ENCODE peak calls at places on chromosomes 5 and 9, in eight cellular contexts. One of them, this sample, is unnamed.
A peak's percentile ranks its signal among the peaks of the same experiment; 100 is the strongest.

GRCh38 chr9:79382468-79382867 is 189.3 kb upstream of the TLE4 start:
- DNase-seq in cardiac fibroblast: no peak
- DNase-seq in hepatic stellate cell: no peak
- DNase-seq in fibroblast of lung: no peak
- DNase-seq in activated naive CD4-positive, alpha-beta T cell: no peak
- DNase-seq in mucosa of gallbladder: no peak
- DNase-seq in activated gamma-delta T cell treated with anti-CD3 and anti-CD28 coated beads, Interleukin-2, amount 50 U/mL, for 16 hours: no peak
- DNase-seq in neural crest cell: no peak
- DNase-seq in this sample: no peak

GRCh38 chr5:170132642-170133448 is 27.1 kb downstream of the FOXI1 start:
- DNase-seq in hepatic stellate cell: peak; percentile 24
- DNase-seq in mucosa of gallbladder: no peak
- DNase-seq in neural crest cell: no peak
- DNase-seq in fibroblast of lung: peak; percentile 33
- DNase-seq in cardiac fibroblast: peak; percentile 54
- DNase-seq in activated gamma-delta T cell treated with anti-CD3 and anti-CD28 coated beads, Interleukin-2, amount 50 U/mL, for 16 hours: no peak
- DNase-seq in activated naive CD4-positive, alpha-beta T cell: no peak
- DNase-seq in this sample: peak; percentile 48

GRCh38 chr5:157390179-157390923 is 69.7 kb upstream of the NIPAL4 start:
- DNase-seq in fibroblast of lung: peak; percentile 61
- DNase-seq in activated naive CD4-positive, alpha-beta T cell: no peak
- DNase-seq in activated gamma-delta T cell treated with anti-CD3 and anti-CD28 coated beads, Interleukin-2, amount 50 U/mL, for 16 hours: peak; percentile 40
- DNase-seq in neural crest cell: no peak
- DNase-seq in mucosa of gallbladder: peak; percentile 63
- DNase-seq in hepatic stellate cell: peak; percentile 87
- DNase-seq in cardiac fibroblast: peak; percentile 50
- DNase-seq in this sample: peak; percentile 58

GRCh38 chr5:53326420-53327153 is 153.8 kb upstream of the FST start:
- DNase-seq in hepatic stellate cell: no peak
- DNase-seq in activated naive CD4-positive, alpha-beta T cell: no peak
- DNase-seq in cardiac fibroblast: peak; percentile 93
- DNase-seq in neural crest cell: no peak
- DNase-seq in fibroblast of lung: peak; percentile 70
- DNase-seq in activated gamma-delta T cell treated with anti-CD3 and anti-CD28 coated beads, Interleukin-2, amount 50 U/mL, for 16 hours: no peak
- DNase-seq in mucosa of gallbladder: no peak
- DNase-seq in this sample: peak; percentile 50

GRCh38 chr9:131704195-131704983 is 35.5 kb downstream of the RAPGEF1 start:
- DNase-seq in activated naive CD4-positive, alpha-beta T cell: no peak
- DNase-seq in mucosa of gallbladder: no peak
- DNase-seq in hepatic stellate cell: no peak
- DNase-seq in fibroblast of lung: no peak
- DNase-seq in activated gamma-delta T cell treated with anti-CD3 and anti-CD28 coated beads, Interleukin-2, amount 50 U/mL, for 16 hours: no peak
- DNase-seq in neural crest cell: no peak
- DNase-seq in cardiac fibroblast: no peak
- DNase-seq in this sample: no peak

GRCh38 chr5:144142030-144142825 is 28.2 kb downstream of the YIPF5 start:
- DNase-seq in neural crest cell: no peak
- DNase-seq in cardiac fibroblast: peak; percentile 70
- DNase-seq in hepatic stellate cell: peak; percentile 16
- DNase-seq in mucosa of gallbladder: no peak
- DNase-seq in activated naive CD4-positive, alpha-beta T cell: no peak
- DNase-seq in fibroblast of lung: peak; percentile 71
- DNase-seq in activated gamma-delta T cell treated with anti-CD3 and anti-CD28 coated beads, Interleukin-2, amount 50 U/mL, for 16 hours: no peak
- DNase-seq in this sample: peak; percentile 61

GRCh38 chr5:56545016-56545415 is 270.3 kb upstream of the MAP3K1 start:
- DNase-seq in activated gamma-delta T cell treated with anti-CD3 and anti-CD28 coated beads, Interleukin-2, amount 50 U/mL, for 16 hours: no peak
- DNase-seq in mucosa of gallbladder: no peak
- DNase-seq in cardiac fibroblast: no peak
- DNase-seq in neural crest cell: no peak
- DNase-seq in fibroblast of lung: peak; percentile 65
- DNase-seq in hepatic stellate cell: no peak
- DNase-seq in activated naive CD4-positive, alpha-beta T cell: no peak
- DNase-seq in this sample: no peak

GRCh38 chr9:120393386-120394057 is 186.4 kb downstream of the CDK5RAP2 start:
- DNase-seq in activated gamma-delta T cell treated with anti-CD3 and anti-CD28 coated beads, Interleukin-2, amount 50 U/mL, for 16 hours: no peak
- DNase-seq in cardiac fibroblast: peak; percentile 26
- DNase-seq in neural crest cell: no peak
- DNase-seq in mucosa of gallbladder: no peak
- DNase-seq in activated naive CD4-positive, alpha-beta T cell: no peak
- DNase-seq in hepatic stellate cell: peak; percentile 78
- DNase-seq in fibroblast of lung: no peak
- DNase-seq in this sample: peak; percentile 28

GRCh38 chr5:90613450-90613849 is 54.9 kb downstream of the ADGRV1 start:
- DNase-seq in hepatic stellate cell: no peak
- DNase-seq in mucosa of gallbladder: no peak
- DNase-seq in cardiac fibroblast: no peak
- DNase-seq in activated naive CD4-positive, alpha-beta T cell: no peak
- DNase-seq in fibroblast of lung: no peak
- DNase-seq in neural crest cell: no peak
- DNase-seq in activated gamma-delta T cell treated with anti-CD3 and anti-CD28 coated beads, Interleukin-2, amount 50 U/mL, for 16 hours: no peak
- DNase-seq in this sample: no peak